ENCODE peak calls at places on chromosomes 16 and 17, in five cellular contexts. One of them, this sample, is unnamed.
A peak's percentile ranks its signal among the peaks of the same experiment; 100 is the strongest.

GRCh38 chr17:1629647-1630310 is 1.1 kb upstream of the SLC43A2 start:
- DNase-seq in activated CD4-positive, alpha-beta T cell treated with anti-CD3 and anti-CD28 coated beads, Interleukin-2, amount 50 U/mL, for 1 hour: peak; percentile 68
- DNase-seq in stimulated activated naive B cell treated with anti-CD40 and anti-IgM and Interleukin-4, amounts not matched to agents 10 μg/mL and 1 μg/mL and 100 μg/mL, for 72 hours: peak; percentile 70
- DNase-seq in M059J: peak; percentile 42
- DNase-seq in substantia nigra: no peak
- DNase-seq in this sample: no peak

GRCh38 chr16:10356870-10357842 is 28.7 kb upstream of the ATF7IP2 start:
- DNase-seq in activated CD4-positive, alpha-beta T cell treated with anti-CD3 and anti-CD28 coated beads, Interleukin-2, amount 50 U/mL, for 1 hour: no peak
- DNase-seq in substantia nigra: no peak
- DNase-seq in stimulated activated naive B cell treated with anti-CD40 and anti-IgM and Interleukin-4, amounts not matched to agents 10 μg/mL and 1 μg/mL and 100 μg/mL, for 72 hours: no peak
- DNase-seq in M059J: no peak
- DNase-seq in this sample: no peak

GRCh38 chr17:40534431-40535189 is 30.7 kb downstream of the CCR7 start:
- DNase-seq in substantia nigra: no peak
- DNase-seq in M059J: no peak
- DNase-seq in stimulated activated naive B cell treated with anti-CD40 and anti-IgM and Interleukin-4, amounts not matched to agents 10 μg/mL and 1 μg/mL and 100 μg/mL, for 72 hours: no peak
- DNase-seq in activated CD4-positive, alpha-beta T cell treated with anti-CD3 and anti-CD28 coated beads, Interleukin-2, amount 50 U/mL, for 1 hour: no peak
- DNase-seq in this sample: no peak

GRCh38 chr17:80561541-80562114 is 17.0 kb downstream of the RPTOR start:
- DNase-seq in activated CD4-positive, alpha-beta T cell treated with anti-CD3 and anti-CD28 coated beads, Interleukin-2, amount 50 U/mL, for 1 hour: no peak
- DNase-seq in substantia nigra: no peak
- DNase-seq in stimulated activated naive B cell treated with anti-CD40 and anti-IgM and Interleukin-4, amounts not matched to agents 10 μg/mL and 1 μg/mL and 100 μg/mL, for 72 hours: no peak
- DNase-seq in M059J: no peak
- DNase-seq in this sample: no peak

GRCh38 chr17:16449121-16449570 is 33.8 kb downstream of the TRPV2 start:
- DNase-seq in activated CD4-positive, alpha-beta T cell treated with anti-CD3 and anti-CD28 coated beads, Interleukin-2, amount 50 U/mL, for 1 hour: no peak
- DNase-seq in stimulated activated naive B cell treated with anti-CD40 and anti-IgM and Interleukin-4, amounts not matched to agents 10 μg/mL and 1 μg/mL and 100 μg/mL, for 72 hours: no peak
- DNase-seq in substantia nigra: no peak
- DNase-seq in M059J: peak; percentile 71
- DNase-seq in this sample: no peak

GRCh38 chr17:82670661-82671060 is 22.4 kb upstream of the WDR45B start:
- DNase-seq in stimulated activated naive B cell treated with anti-CD40 and anti-IgM and Interleukin-4, amounts not matched to agents 10 μg/mL and 1 μg/mL and 100 μg/mL, for 72 hours: no peak
- DNase-seq in activated CD4-positive, alpha-beta T cell treated with anti-CD3 and anti-CD28 coated beads, Interleukin-2, amount 50 U/mL, for 1 hour: no peak
- DNase-seq in substantia nigra: no peak
- DNase-seq in M059J: no peak
- DNase-seq in this sample: no peak

GRCh38 chr16:49023095-49023494 is 258.5 kb downstream of the CBLN1 start:
- DNase-seq in activated CD4-positive, alpha-beta T cell treated with anti-CD3 and anti-CD28 coated beads, Interleukin-2, amount 50 U/mL, for 1 hour: no peak
- DNase-seq in M059J: peak; percentile 89
- DNase-seq in stimulated activated naive B cell treated with anti-CD40 and anti-IgM and Interleukin-4, amounts not matched to agents 10 μg/mL and 1 μg/mL and 100 μg/mL, for 72 hours: no peak
- DNase-seq in substantia nigra: no peak
- DNase-seq in this sample: no peak

GRCh38 chr17:35560703-35561102 is at the start of gene SLFN14:
- DNase-seq in M059J: no peak
- DNase-seq in stimulated activated naive B cell treated with anti-CD40 and anti-IgM and Interleukin-4, amounts not matched to agents 10 μg/mL and 1 μg/mL and 100 μg/mL, for 72 hours: no peak
- DNase-seq in activated CD4-positive, alpha-beta T cell treated with anti-CD3 and anti-CD28 coated beads, Interleukin-2, amount 50 U/mL, for 1 hour: no peak
- DNase-seq in substantia nigra: no peak
- DNase-seq in this sample: no peak

GRCh38 chr17:7850970-7851437 is 3.9 kb upstream of the TMEM88 start:
- DNase-seq in stimulated activated naive B cell treated with anti-CD40 and anti-IgM and Interleukin-4, amounts not matched to agents 10 μg/mL and 1 μg/mL and 100 μg/mL, for 72 hours: no peak
- DNase-seq in activated CD4-positive, alpha-beta T cell treated with anti-CD3 and anti-CD28 coated beads, Interleukin-2, amount 50 U/mL, for 1 hour: peak; percentile 25
- DNase-seq in substantia nigra: no peak
- DNase-seq in M059J: no peak
- DNase-seq in this sample: no peak

GRCh38 chr17:50618941-50619340 is 15.7 kb upstream of the ABCC3 start:
- DNase-seq in M059J: no peak
- DNase-seq in substantia nigra: no peak
- DNase-seq in stimulated activated naive B cell treated with anti-CD40 and anti-IgM and Interleukin-4, amounts not matched to agents 10 μg/mL and 1 μg/mL and 100 μg/mL, for 72 hours: no peak
- DNase-seq in activated CD4-positive, alpha-beta T cell treated with anti-CD3 and anti-CD28 coated beads, Interleukin-2, amount 50 U/mL, for 1 hour: no peak
- DNase-seq in this sample: no peak

GRCh38 chr17:42079541-42079940 is 18.7 kb downstream of the ZNF385C start:
- DNase-seq in substantia nigra: no peak
- DNase-seq in stimulated activated naive B cell treated with anti-CD40 and anti-IgM and Interleukin-4, amounts not matched to agents 10 μg/mL and 1 μg/mL and 100 μg/mL, for 72 hours: no peak
- DNase-seq in activated CD4-positive, alpha-beta T cell treated with anti-CD3 and anti-CD28 coated beads, Interleukin-2, amount 50 U/mL, for 1 hour: no peak
- DNase-seq in M059J: no peak
- DNase-seq in this sample: no peak

GRCh38 chr17:70855401-70856054 is 686.2 kb downstream of the KCNJ2 start:
- DNase-seq in substantia nigra: no peak
- DNase-seq in M059J: peak; percentile 37
- DNase-seq in stimulated activated naive B cell treated with anti-CD40 and anti-IgM and Interleukin-4, amounts not matched to agents 10 μg/mL and 1 μg/mL and 100 μg/mL, for 72 hours: no peak
- DNase-seq in activated CD4-positive, alpha-beta T cell treated with anti-CD3 and anti-CD28 coated beads, Interleukin-2, amount 50 U/mL, for 1 hour: no peak
- DNase-seq in this sample: no peak

This sample was measured in dorsolateral prefrontal cortex.